ENCODE peak calls at places on chromosomes 13 and 19, in six cellular contexts. P, A, J, Q, F and M are unnamed samples.
A peak's percentile ranks its signal among the peaks of the same experiment; 100 is the strongest.

GRCh38 chr19:7421941-7422744 is 66.7 kb downstream of the PEX11G start:
- DNase-seq in P (no peak), A (no peak), J (no peak), Q (no peak), F (no peak), M (no peak)

GRCh38 chr19:57099199-57099661 is 20.6 kb upstream of the USP29 start:
- DNase-seq in P (no peak), A (peak; percentile 7), J (no peak), Q (peak; percentile 80), F (peak; percentile 39), M (peak; percentile 10)

GRCh38 chr19:54478677-54479266 is 5.7 kb upstream of the CDC42EP5 start:
- DNase-seq in P (peak; percentile 23), A (no peak), J (peak; percentile 11), Q (peak; percentile 69), F (no peak), M (no peak)

GRCh38 chr19:53519431-53519830 is 18.5 kb upstream of the ZNF331 start:
- DNase-seq in P (no peak), A (no peak), J (no peak), Q (no peak), F (no peak), M (no peak)

GRCh38 chr13:79874396-79875360 is 393.7 kb downstream of the NDFIP2 start:
- DNase-seq in P (no peak), A (no peak), J (no peak), Q (peak; percentile 59), F (no peak), M (no peak)

GRCh38 chr19:6580313-6580712 is 10.6 kb downstream of the CD70 start:
- DNase-seq in P (peak; percentile 31), A (no peak), J (no peak), Q (no peak), F (no peak), M (no peak)

GRCh38 chr13:98998831-98999634 is 21.2 kb upstream of the DOCK9 start:
- DNase-seq in P (no peak), A (no peak), J (no peak), Q (no peak), F (peak; percentile 18), M (peak; percentile 36)

GRCh38 chr19:12733369-12733896 is 1.1 kb downstream of the TRIR start:
- DNase-seq in P (no peak), A (peak; percentile 52), J (no peak), Q (peak; percentile 23), F (peak; percentile 43), M (peak; percentile 48)

GRCh38 chr13:34391071-34391470 is 551.0 kb upstream of the NBEA start:
- DNase-seq in P (peak; percentile 4), A (no peak), J (no peak), Q (no peak), F (no peak), M (no peak)

GRCh38 chr19:55539082-55539715 is 2.3 kb upstream of the SBK2 start:
- DNase-seq in P (no peak), A (no peak), J (no peak), Q (no peak), F (no peak), M (no peak)

GRCh38 chr13:47310376-47310775 is 413.5 kb upstream of the HTR2A start:
- DNase-seq in P (no peak), A (no peak), J (no peak), Q (no peak), F (no peak), M (no peak)

GRCh38 chr13:25214371-25215252 is 42.5 kb upstream of the AMER2 start:
- DNase-seq in P (peak; percentile 26), A (no peak), J (no peak), Q (peak; percentile 38), F (no peak), M (no peak)

GRCh38 chr13:20191311-20191901 is 1.3 kb downstream of the GJB2 start:
- DNase-seq in P (no peak), A (no peak), J (no peak), Q (no peak), F (no peak), M (no peak)

GRCh38 chr13:72199640-72200039 is 332.6 kb upstream of the DACH1 start:
- DNase-seq in P (no peak), A (no peak), J (no peak), Q (no peak), F (no peak), M (no peak)